ENCODE peak calls at places on chromosomes 1 and 21, in five cellular contexts. T, Q, J, H and M are unnamed samples.

GRCh38 chr1:44068442-44068861 is 37.2 kb upstream of the SLC6A9 start:
- DNase-seq in T (no peak), Q (no peak), J (no peak), H (no peak), M (no peak)

GRCh38 chr1:84467298-84467697 is 11.8 kb upstream of the RPF1 start:
- DNase-seq in T (no peak), Q (no peak), J (no peak), H (no peak), M (no peak)

GRCh38 chr1:26419494-26419893 is 8.9 kb downstream of the LIN28A start:
- DNase-seq in T (no peak), Q (no peak), J (no peak), H (no peak), M (no peak)

GRCh38 chr1:230753191-230753585 is 6.0 kb downstream of the CAPN9 start:
- DNase-seq in T (no peak), Q (no peak), J (no peak), H (no peak), M (no peak)

GRCh38 chr1:174406421-174406820 is 41.3 kb upstream of the GPR52 start:
- DNase-seq in T (no peak), Q (no peak), J (no peak), H (no peak), M (no peak)

GRCh38 chr1:910311-910880 is 13.3 kb upstream of the SAMD11 start:
- DNase-seq in T (no peak), Q (peak), J (no peak), H (peak), M (no peak)

GRCh38 chr1:114251573-114251939 is 97.9 kb upstream of the SYT6 start:
- DNase-seq in T (no peak), Q (no peak), J (no peak), H (no peak), M (no peak)

GRCh38 chr1:160187407-160187806 is 3.0 kb upstream of the CASQ1 start:
- DNase-seq in T (no peak), Q (no peak), J (no peak), H (no peak), M (no peak)

GRCh38 chr1:45394342-45394741 is 54.1 kb upstream of the MUTYH start:
- DNase-seq in T (no peak), Q (no peak), J (no peak), H (no peak), M (no peak)

GRCh38 chr1:98991127-98992003 is 13.3 kb downstream of the PLPPR5 start:
- DNase-seq in T (no peak), Q (no peak), J (peak), H (no peak), M (no peak)

GRCh38 chr1:10693497-10694273 is 102.8 kb downstream of the CASZ1 start:
- DNase-seq in T (peak), Q (peak), J (no peak), H (peak), M (no peak)

GRCh38 chr1:240455228-240455821 is 156.6 kb downstream of the GREM2 start:
- DNase-seq in T (no peak), Q (no peak), J (peak), H (no peak), M (no peak)

GRCh38 chr1:25037174-25038074 is 107.3 kb upstream of the RUNX3 start:
- DNase-seq in T (peak), Q (no peak), J (peak), H (no peak), M (no peak)

GRCh38 chr1:205743977-205744376 is 6.0 kb downstream of the NUCKS1 start:
- DNase-seq in T (no peak), Q (no peak), J (no peak), H (no peak), M (no peak)

GRCh38 chr1:23619299-23620188 is 60.2 kb upstream of the ID3 start:
- DNase-seq in T (peak), Q (peak), J (no peak), H (peak), M (no peak)

GRCh38 chr1:36481091-36481490 is 1.6 kb downstream of the CSF3R start:
- DNase-seq in T (no peak), Q (no peak), J (no peak), H (no peak), M (no peak)

GRCh38 chr1:198171667-198172294 is 15.0 kb downstream of the NEK7 start:
- DNase-seq in T (no peak), Q (no peak), J (no peak), H (no peak), M (no peak)

GRCh38 chr1:36342426-36343185 is 19.2 kb upstream of the EVA1B start:
- DNase-seq in T (peak), Q (no peak), J (peak), H (no peak), M (no peak)

GRCh38 chr1:218847966-218848365 is 325.7 kb upstream of the LYPLAL1 start:
- DNase-seq in T (no peak), Q (no peak), J (no peak), H (no peak), M (no peak)

GRCh38 chr1:68745006-68745405 is 248.1 kb upstream of the DEPDC1 start:
- DNase-seq in T (no peak), Q (no peak), J (no peak), H (no peak), M (no peak)

GRCh38 chr21:15682182-15682895 is 47.4 kb upstream of the USP25 start:
- DNase-seq in T (no peak), Q (no peak), J (peak), H (no peak), M (no peak)

GRCh38 chr1:77956464-77956863 is 22.4 kb downstream of the FUBP1 start:
- DNase-seq in T (no peak), Q (no peak), J (no peak), H (no peak), M (no peak)

GRCh38 chr1:159804924-159805323 is 2.8 kb downstream of the FCRL6 start:
- DNase-seq in T (no peak), Q (no peak), J (no peak), H (no peak), M (no peak)

GRCh38 chr1:3441880-3442279 is 12.6 kb upstream of the ARHGEF16 start:
- DNase-seq in T (no peak), Q (peak), J (no peak), H (no peak), M (no peak)

GRCh38 chr1:118116909-118117308 is 68.1 kb downstream of the SPAG17 start:
- DNase-seq in T (no peak), Q (no peak), J (no peak), H (no peak), M (no peak)

GRCh38 chr1:37473431-37474050 is 839 bp upstream of the ZC3H12A start:
- DNase-seq in T (no peak), Q (no peak), J (peak), H (no peak), M (no peak)

GRCh38 chr21:15966651-15967050 is 236.9 kb downstream of the USP25 start:
- DNase-seq in T (no peak), Q (no peak), J (no peak), H (no peak), M (no peak)

GRCh38 chr1:230186003-230186863 is 119.2 kb downstream of the GALNT2 start:
- DNase-seq in T (peak), Q (peak), J (peak), H (no peak), M (no peak)

GRCh38 chr1:36585760-36586072 is 103.0 kb upstream of the CSF3R start:
- DNase-seq in T (no peak), Q (no peak), J (no peak), H (no peak), M (no peak)

GRCh38 chr1:159980076-159980475 is 26.0 kb upstream of the SLAMF9 start:
- DNase-seq in T (no peak), Q (no peak), J (no peak), H (no peak), M (peak)

GRCh38 chr1:21594935-21595897 is 73.9 kb downstream of the RAP1GAP start:
- DNase-seq in T (peak), Q (no peak), J (peak), H (no peak), M (no peak)

GRCh38 chr1:203630697-203631096 is 4.1 kb downstream of the ATP2B4 start:
- DNase-seq in T (no peak), Q (no peak), J (no peak), H (no peak), M (no peak)

GRCh38 chr1:114061431-114061830 is 82.2 kb downstream of the OLFML3 start:
- DNase-seq in T (no peak), Q (no peak), J (no peak), H (no peak), M (no peak)

GRCh38 chr1:169809370-169810095 is 14.8 kb upstream of the METTL18 start:
- DNase-seq in T (no peak), Q (no peak), J (peak), H (no peak), M (no peak)

GRCh38 chr21:44527156-44527982 is 12.6 kb downstream of the KRTAP10-1 start:
- DNase-seq in T (no peak), Q (peak), J (no peak), H (peak), M (no peak)

GRCh38 chr1:8689431-8690252 is 127.8 kb downstream of the RERE start:
- DNase-seq in T (no peak), Q (no peak), J (no peak), H (no peak), M (no peak)

DNA sequence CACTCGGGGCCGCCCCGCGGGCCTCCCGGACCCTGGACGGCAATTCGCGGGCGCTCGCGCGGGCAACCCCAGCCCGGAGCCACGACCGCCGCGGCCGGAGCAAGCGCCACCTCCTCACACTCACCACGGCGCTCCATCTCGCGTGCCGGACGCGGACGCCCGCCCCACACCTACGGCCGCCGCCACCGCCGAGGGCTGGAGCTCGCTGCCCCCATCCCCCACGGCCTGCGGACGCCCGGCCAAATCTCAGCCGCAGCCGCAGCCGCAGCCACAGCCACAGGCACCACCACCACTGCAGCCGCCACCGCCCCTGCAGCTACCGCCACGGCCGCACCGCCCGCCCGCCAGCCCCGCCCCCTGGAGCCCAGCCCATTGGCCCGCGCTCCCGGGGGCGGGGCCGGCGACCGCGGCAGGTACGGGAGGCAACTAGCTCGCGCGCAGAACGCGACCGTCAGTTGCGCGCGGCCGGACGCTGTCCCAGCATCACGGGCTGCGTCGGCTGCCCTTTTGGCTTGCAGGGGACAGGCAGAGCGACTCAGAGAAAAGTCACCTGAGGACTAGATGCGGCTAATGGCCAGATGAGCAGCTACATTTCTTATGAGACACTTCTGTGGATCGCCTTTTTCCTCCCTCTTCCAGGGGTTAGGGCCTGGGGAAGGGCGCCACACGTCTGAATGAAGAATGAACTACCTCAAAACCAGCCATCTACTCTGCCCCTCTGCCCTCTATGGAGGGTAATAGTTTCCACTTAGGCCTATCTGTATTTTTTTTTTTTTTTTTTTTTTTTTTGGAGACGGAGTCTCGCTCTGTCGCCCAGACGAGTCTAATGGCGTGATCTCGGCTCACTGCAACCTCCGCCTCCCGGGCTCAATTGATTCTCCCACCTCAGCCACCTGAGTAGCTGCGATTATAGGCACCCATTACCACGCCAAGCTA is at the start of gene ARHGAP29:
- DNase-seq in T (peak), Q (peak), J (peak), H (peak), M (no peak)
- TF ChIP-seq POLR2A in T (peak), Q (no peak), J (peak), H (peak), M (peak)

DNA sequence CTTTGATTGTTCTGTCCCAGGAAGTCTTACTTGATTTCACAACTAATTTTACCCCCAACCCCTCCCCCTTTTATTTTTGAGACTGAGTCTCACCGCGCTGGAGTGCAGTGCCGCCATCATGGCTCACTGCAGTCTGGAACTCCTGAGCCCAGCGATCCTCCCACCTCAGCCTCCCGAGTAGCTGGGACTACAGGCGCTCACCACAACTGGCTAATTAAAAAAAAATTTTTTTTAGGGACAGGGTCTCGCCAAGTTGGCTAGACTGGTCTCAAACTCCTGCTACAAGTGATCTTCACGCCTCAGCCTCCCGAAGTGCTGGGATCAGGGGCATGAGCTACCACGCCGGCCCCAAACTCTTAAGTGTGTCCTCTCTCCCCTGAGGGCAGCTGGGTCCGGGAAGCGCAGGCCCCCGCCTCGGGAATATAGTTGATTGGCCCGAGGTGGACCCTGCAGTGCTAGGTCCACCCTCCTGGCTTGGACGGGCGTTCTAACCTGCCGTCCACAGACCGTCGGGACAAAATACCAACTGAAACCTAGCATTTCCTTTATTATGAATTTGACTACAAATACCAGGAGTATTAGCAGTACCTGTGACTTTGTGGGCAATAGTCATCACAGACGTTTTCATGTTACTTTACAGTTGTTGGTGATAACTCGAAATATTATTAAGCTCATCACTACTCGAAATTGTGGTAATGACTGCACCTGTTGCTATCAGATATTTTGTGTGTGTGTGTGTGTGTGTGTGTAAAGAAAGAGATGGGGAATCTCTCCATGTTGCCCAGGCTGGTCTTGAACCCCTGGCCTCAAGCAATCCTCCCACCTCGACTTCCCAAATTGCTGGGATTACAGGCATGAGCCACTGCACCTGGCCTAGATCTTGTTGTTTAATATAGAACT is 642 bp upstream of the PARP1 start:
- DNase-seq in T (no peak), Q (no peak), J (no peak), H (peak), M (peak)
- TF ChIP-seq POLR2A in T (no peak), Q (no peak), J (peak), H (no peak), M (no peak)

DNA sequence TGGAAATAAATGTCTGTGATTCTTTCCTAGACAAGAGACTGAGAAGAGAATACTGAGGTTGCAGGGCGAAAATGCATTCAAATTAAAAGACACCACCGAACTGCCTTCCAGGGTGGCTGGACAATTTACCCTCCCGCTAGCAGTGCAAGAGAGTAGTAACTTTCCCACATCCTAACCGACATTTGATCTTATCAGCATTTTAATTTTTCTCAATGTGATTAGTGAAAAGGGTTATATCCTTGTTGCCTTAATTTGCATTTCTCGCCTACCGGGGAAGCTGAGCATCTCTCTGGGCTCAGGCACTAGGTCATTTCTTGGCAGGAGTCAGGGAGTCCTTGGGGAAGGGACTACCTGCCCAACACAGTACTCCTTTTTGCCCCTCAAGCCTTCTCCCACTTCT is 2.8 kb downstream of the TNFRSF8 start:
- DNase-seq in T (no peak), Q (no peak), J (no peak), H (no peak), M (no peak)
- TF ChIP-seq POLR2A in T (no peak), Q (no peak), J (no peak), H (no peak), M (no peak)

DNA sequence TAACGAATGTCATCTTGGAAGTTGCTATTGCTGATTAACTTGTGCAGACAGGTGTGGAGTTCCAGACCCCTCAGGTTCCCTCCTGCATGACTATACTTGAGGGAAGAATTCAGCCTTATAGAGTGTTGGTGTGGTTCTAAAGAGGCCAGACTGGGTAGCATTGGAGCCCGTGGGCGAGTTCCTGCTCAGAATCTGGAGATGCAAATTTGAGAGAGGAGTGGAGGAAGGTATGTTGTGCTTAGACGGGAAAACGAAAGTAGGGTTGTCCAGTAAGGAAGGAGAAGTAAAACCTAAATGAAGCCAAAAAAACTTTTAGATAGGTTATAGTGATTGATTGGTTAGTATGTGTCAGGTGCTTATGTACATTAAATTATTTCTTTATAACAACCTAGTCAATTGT is 79.2 kb downstream of the ZNF326 start:
- DNase-seq in T (no peak), Q (no peak), J (no peak), H (no peak), M (no peak)
- TF ChIP-seq POLR2A in T (no peak), Q (no peak), J (no peak), H (no peak), M (no peak)

GRCh38 chr1:244970236-244970652 is 105.9 kb upstream of the HNRNPU start:
- DNase-seq in T (no peak), Q (no peak), J (peak), H (peak), M (peak)
- TF ChIP-seq POLR2A in T (no peak), Q (no peak), J (peak), H (peak), M (peak)

GRCh38 chr1:110877776-110878175 is 4.8 kb downstream of the CD53 start:
- DNase-seq in T (no peak), Q (no peak), J (no peak), H (no peak), M (no peak)

GRCh38 chr1:110877364-110877763 is 4.4 kb downstream of the CD53 start:
- DNase-seq in T (no peak), Q (no peak), J (no peak), H (no peak), M (no peak)

GRCh38 chr1:110878993-110879392 is 6.0 kb downstream of the CD53 start:
- DNase-seq in T (no peak), Q (no peak), J (no peak), H (no peak), M (no peak)

GRCh38 chr1:110879758-110880606 is 7.0 kb downstream of the CD53 start:
- DNase-seq in T (peak), Q (no peak), J (no peak), H (no peak), M (no peak)

DNA sequence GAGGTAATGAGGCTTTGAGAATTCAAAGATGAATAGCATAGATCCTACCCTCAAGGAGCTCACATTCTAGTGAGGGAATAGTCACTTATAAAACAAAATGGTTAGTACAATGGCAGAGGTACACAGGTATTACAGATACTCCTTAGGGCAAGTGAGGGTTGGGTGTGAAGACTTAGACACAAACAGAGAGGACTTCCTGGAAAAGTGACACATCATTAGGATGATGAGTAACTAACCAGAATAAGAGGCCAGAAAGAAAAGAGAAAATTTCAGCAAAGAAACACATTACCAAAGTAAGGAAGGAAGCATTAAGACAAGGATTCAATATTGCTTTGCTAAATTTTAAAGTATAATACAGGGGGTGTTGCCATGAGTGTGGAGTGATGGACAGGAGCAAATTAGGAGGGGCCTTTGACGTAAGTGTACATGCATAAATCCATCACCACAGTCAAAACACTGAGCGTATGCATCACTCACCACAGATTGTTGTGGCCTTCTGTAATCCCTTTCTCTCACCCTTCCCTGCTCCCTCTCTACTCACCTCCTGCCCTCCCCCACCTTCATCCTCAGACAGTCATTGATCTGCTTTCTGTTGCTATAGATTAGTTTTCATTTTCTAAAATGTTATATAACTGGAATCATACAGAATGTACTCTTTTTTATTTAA is 7.9 kb downstream of the CD53 start:
- DNase-seq in T (no peak), Q (no peak), J (no peak), H (no peak), M (no peak)
- TF ChIP-seq POLR2A in T (no peak), Q (no peak), J (no peak), H (no peak), M (no peak)